ENCODE peak calls at places on chromosome 10, in eight cellular contexts. J is NCI-H2081; Y is stimulated activated CD4-positive, alpha-beta T cell treated with anti-CD3 and anti-CD28 coated beads, Interleukin-4, amount 100 ng/mL, for 1 hour; L is cardiac muscle cell; W is RPMI7951; K is SJCRH30; N is GM20000; B is mesothelial cell of epicardium. M is an unnamed sample.

GRCh38 chr10:62560207-62560819 is 186.1 kb downstream of the ZNF365 start:
- DNase-seq in J (no peak), Y (no peak), L (no peak), W (peak), K (no peak), N (no peak), B (no peak), M (no peak)

GRCh38 chr10:119663866-119664698 is 12.9 kb downstream of the BAG3 start:
- DNase-seq in J (no peak), Y (no peak), L (no peak), W (no peak), K (no peak), N (no peak), B (no peak), M (no peak)

GRCh38 chr10:75260990-75261389 is 25.2 kb upstream of the COMTD1 start:
- DNase-seq in J (no peak), Y (no peak), L (no peak), W (no peak), K (no peak), N (no peak), B (no peak), M (no peak)

GRCh38 chr10:31101123-31101522 is 69.5 kb upstream of the ZNF438 start:
- DNase-seq in J (no peak), Y (peak), L (no peak), W (peak), K (no peak), N (peak), B (no peak), M (peak)

GRCh38 chr10:44936314-44936975 is 23.2 kb upstream of the RASSF4 start:
- DNase-seq in J (no peak), Y (no peak), L (no peak), W (no peak), K (no peak), N (no peak), B (no peak), M (no peak)

GRCh38 chr10:72334832-72335393 is 19.8 kb downstream of the DNAJB12 start:
- DNase-seq in J (peak), Y (peak), L (no peak), W (peak), K (peak), N (peak), B (no peak), M (no peak)

GRCh38 chr10:124864421-124865193 is 63.0 kb downstream of the ABRAXAS2 start:
- DNase-seq in J (no peak), Y (no peak), L (peak), W (peak), K (peak), N (no peak), B (no peak), M (no peak)

GRCh38 chr10:59148701-59149100 is 27.7 kb upstream of the PHYHIPL start:
- DNase-seq in J (no peak), Y (no peak), L (no peak), W (no peak), K (no peak), N (no peak), B (no peak), M (no peak)

GRCh38 chr10:117360994-117361667 is 14.1 kb downstream of the PDZD8 start:
- DNase-seq in J (no peak), Y (no peak), L (no peak), W (no peak), K (no peak), N (no peak), B (no peak), M (no peak)

GRCh38 chr10:114874827-114875541 is 53.4 kb downstream of the FHIP2A start:
- DNase-seq in J (no peak), Y (peak), L (peak), W (peak), K (no peak), N (peak), B (peak), M (no peak)

GRCh38 chr10:5762531-5762930 is 50.7 kb downstream of the GDI2 start:
- DNase-seq in J (no peak), Y (no peak), L (no peak), W (no peak), K (no peak), N (no peak), B (no peak), M (no peak)

GRCh38 chr10:5514226-5514881 is 10.4 kb upstream of the CALML3 start:
- DNase-seq in J (no peak), Y (no peak), L (no peak), W (no peak), K (no peak), N (no peak), B (no peak), M (no peak)

GRCh38 chr10:112802411-112803060 is 147.5 kb upstream of the TCF7L2 start:
- DNase-seq in J (no peak), Y (no peak), L (no peak), W (no peak), K (no peak), N (no peak), B (peak), M (no peak)

M was measured in 8988T.